ENCODE peak calls at places on chromosomes 6 and 20, in seven cellular contexts. X, E, J, H, Z, U and O are unnamed samples.

GRCh38 chr6:119129968-119130484 is 51.6 kb upstream of the FAM184A start:
- DNase-seq in X (peak), E (peak), J (no peak), H (no peak), Z (peak), U (peak), O (no peak)

GRCh38 chr6:36851149-36851614 is 11.9 kb upstream of the CPNE5 start:
- DNase-seq in X (peak), E (peak), J (no peak), H (no peak), Z (peak), U (peak), O (no peak)

GRCh38 chr6:157867155-157867559 is 44.1 kb downstream of the SNX9 start:
- DNase-seq in X (no peak), E (no peak), J (no peak), H (no peak), Z (no peak), U (peak), O (no peak)

GRCh38 chr6:89895273-89895874 is 1.1 kb downstream of the GJA10 start:
- DNase-seq in X (peak), E (no peak), J (no peak), H (no peak), Z (peak), U (no peak), O (peak)

GRCh38 chr6:110063864-110064263 is 85.8 kb downstream of the GPR6 start:
- DNase-seq in X (no peak), E (no peak), J (no peak), H (no peak), Z (no peak), U (no peak), O (no peak)

GRCh38 chr6:121522771-121523386 is 87.4 kb downstream of the GJA1 start:
- DNase-seq in X (no peak), E (no peak), J (no peak), H (no peak), Z (no peak), U (no peak), O (no peak)

GRCh38 chr20:49936153-49937022 is at the start of gene RNF114:
- DNase-seq in X (peak), E (peak), J (no peak), H (peak), Z (peak), U (peak), O (peak)

GRCh38 chr6:136625293-136625692 is 75.1 kb upstream of the MAP7 start:
- DNase-seq in X (no peak), E (no peak), J (no peak), H (no peak), Z (no peak), U (no peak), O (no peak)

GRCh38 chr20:2751868-2752630 is 48.4 kb downstream of the CPXM1 start:
- DNase-seq in X (no peak), E (no peak), J (no peak), H (no peak), Z (no peak), U (peak), O (no peak)

GRCh38 chr6:76703786-76704185 is 631.3 kb upstream of the IMPG1 start:
- DNase-seq in X (no peak), E (no peak), J (no peak), H (no peak), Z (no peak), U (no peak), O (no peak)

GRCh38 chr6:157644043-157644810 is 178.8 kb upstream of the SNX9 start:
- DNase-seq in X (no peak), E (no peak), J (no peak), H (no peak), Z (peak), U (no peak), O (no peak)

GRCh38 chr6:166615059-166615770 is 11.8 kb downstream of the RPS6KA2 start:
- DNase-seq in X (no peak), E (no peak), J (no peak), H (no peak), Z (no peak), U (no peak), O (no peak)

GRCh38 chr20:34066476-34067090 is 45.5 kb downstream of the EIF2S2 start:
- DNase-seq in X (no peak), E (no peak), J (no peak), H (no peak), Z (no peak), U (no peak), O (no peak)

GRCh38 chr20:49814057-49814675 is 1.5 kb downstream of the SLC9A8 start:
- DNase-seq in X (no peak), E (no peak), J (no peak), H (no peak), Z (no peak), U (no peak), O (no peak)

GRCh38 chr20:10492065-10492464 is 57.0 kb downstream of the SLX4IP start:
- DNase-seq in X (no peak), E (no peak), J (no peak), H (no peak), Z (no peak), U (peak), O (no peak)

GRCh38 chr6:107594736-107595135 is 104.8 kb downstream of the SOBP start:
- DNase-seq in X (no peak), E (no peak), J (no peak), H (no peak), Z (no peak), U (no peak), O (no peak)

GRCh38 chr6:144582939-144583613 is 297.9 kb downstream of the UTRN start:
- DNase-seq in X (no peak), E (no peak), J (peak), H (no peak), Z (peak), U (no peak), O (no peak)

GRCh38 chr20:58518896-58519593 is 3.8 kb upstream of the APCDD1L start:
- DNase-seq in X (no peak), E (no peak), J (no peak), H (no peak), Z (no peak), U (no peak), O (no peak)

GRCh38 chr6:112237066-112237465 is 17.3 kb downstream of the LAMA4 start:
- DNase-seq in X (no peak), E (no peak), J (no peak), H (no peak), Z (no peak), U (no peak), O (no peak)

GRCh38 chr6:33021917-33022316 is 12.5 kb upstream of the HLA-DOA start:
- DNase-seq in X (no peak), E (no peak), J (no peak), H (no peak), Z (no peak), U (no peak), O (no peak)

GRCh38 chr6:131258010-131258652 is 122.9 kb downstream of the AKAP7 start:
- DNase-seq in X (no peak), E (no peak), J (no peak), H (no peak), Z (no peak), U (no peak), O (no peak)

GRCh38 chr6:127446356-127446755 is 12.8 kb downstream of the KIAA0408 start:
- DNase-seq in X (no peak), E (no peak), J (no peak), H (no peak), Z (no peak), U (no peak), O (no peak)

GRCh38 chr6:170175644-170176620 is 114.9 kb downstream of the DLL1 start:
- DNase-seq in X (no peak), E (no peak), J (no peak), H (no peak), Z (peak), U (no peak), O (no peak)

GRCh38 chr6:71490876-71491275 is 202.3 kb downstream of the OGFRL1 start:
- DNase-seq in X (no peak), E (no peak), J (no peak), H (no peak), Z (no peak), U (no peak), O (no peak)

GRCh38 chr6:163355471-163355991 is 59.0 kb upstream of the QKI start:
- DNase-seq in X (peak), E (no peak), J (no peak), H (no peak), Z (peak), U (no peak), O (no peak)

GRCh38 chr6:41343641-41344187 is 8.3 kb downstream of the NCR2 start:
- DNase-seq in X (no peak), E (no peak), J (no peak), H (no peak), Z (no peak), U (no peak), O (no peak)

GRCh38 chr20:32130965-32131364 is 21.5 kb downstream of the TM9SF4 start:
- DNase-seq in X (no peak), E (no peak), J (no peak), H (no peak), Z (no peak), U (no peak), O (no peak)

GRCh38 chr6:92469429-92469828 is 949.9 kb downstream of the EPHA7 start:
- DNase-seq in X (no peak), E (no peak), J (no peak), H (no peak), Z (no peak), U (no peak), O (no peak)

GRCh38 chr6:129818251-129818650 is 42.9 kb downstream of the TMEM244 start:
- DNase-seq in X (no peak), E (no peak), J (no peak), H (no peak), Z (no peak), U (no peak), O (no peak)

GRCh38 chr6:21228411-21228810 is 365.1 kb upstream of the SOX4 start:
- DNase-seq in X (no peak), E (no peak), J (no peak), H (no peak), Z (no peak), U (no peak), O (no peak)

DNA sequence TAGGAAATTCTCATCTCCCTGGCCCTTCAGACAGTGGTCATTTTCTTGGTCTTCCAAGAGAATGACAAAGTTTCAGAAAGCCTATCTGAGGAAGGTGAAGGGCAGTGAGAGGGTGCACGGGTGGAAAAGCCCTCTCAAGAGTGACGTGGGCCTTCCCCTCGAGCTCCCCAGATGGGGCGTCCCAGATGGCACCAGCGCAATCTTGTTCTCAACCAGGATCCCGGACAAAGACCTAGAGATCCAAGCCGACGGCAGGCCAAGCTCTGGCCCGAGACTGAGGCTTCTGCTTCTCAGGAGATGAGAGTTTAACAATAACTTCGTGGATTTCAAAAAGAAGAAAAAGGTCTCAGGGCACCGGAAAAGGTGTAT is 797 bp upstream of the ZNF133 start:
- DNase-seq in X (no peak), E (no peak), J (no peak), H (no peak), Z (peak), U (no peak), O (no peak)
- TF ChIP-seq YY1 in X (peak), E (no peak), J (no peak), H (no peak), Z (no peak), U (no peak), O (no peak)

DNA sequence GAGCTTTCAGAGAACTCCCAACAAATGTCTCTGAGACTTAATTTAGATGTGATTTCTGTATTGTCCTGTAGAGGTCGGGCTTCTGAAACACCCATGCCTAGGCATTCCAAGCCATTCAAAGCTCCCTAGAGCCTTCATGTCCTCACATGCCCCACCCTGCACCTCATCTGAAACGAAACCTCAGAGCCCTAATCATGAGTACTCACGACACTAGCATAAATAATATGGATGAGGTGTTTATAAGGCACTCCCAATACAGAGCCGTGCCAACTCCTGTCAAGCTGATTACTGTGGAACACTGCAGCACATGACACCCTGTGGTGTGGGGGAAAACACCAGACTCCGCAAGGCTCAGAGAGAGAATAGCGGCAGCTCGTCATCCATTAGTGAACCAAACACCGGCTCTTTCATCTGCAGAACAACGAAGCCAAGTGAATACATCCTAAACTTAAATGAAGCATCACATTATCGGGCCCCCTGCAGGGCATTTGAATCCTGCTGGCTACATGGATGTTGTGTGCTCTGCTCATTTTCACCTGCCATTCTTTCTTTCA is 83.8 kb downstream of the FNDC1 start:
- DNase-seq in X (peak), E (peak), J (peak), H (peak), Z (peak), U (peak), O (peak)
- H3K4me3 ChIP-seq in X (no peak), E (no peak), J (no peak), H (no peak), Z (no peak), U (no peak), O (no peak)

GRCh38 chr6:142893088-142893487 is 51.9 kb downstream of the HIVEP2 start:
- DNase-seq in X (no peak), E (no peak), J (no peak), H (no peak), Z (peak), U (no peak), O (no peak)
- TF ChIP-seq YY1 in X (no peak), E (no peak), J (no peak), H (no peak), Z (no peak), U (no peak), O (no peak)

GRCh38 chr20:63890616-63891015 is 4.3 kb upstream of the DNAJC5 start:
- DNase-seq in X (no peak), E (no peak), J (no peak), H (no peak), Z (no peak), U (no peak), O (no peak)
- H3K4me3 ChIP-seq in X (no peak), E (no peak), J (no peak), H (no peak), Z (no peak), U (no peak), O (no peak)

GRCh38 chr20:1338096-1338495 is 9.2 kb upstream of the SDCBP2 start:
- DNase-seq in X (no peak), E (no peak), J (no peak), H (no peak), Z (no peak), U (no peak), O (no peak)

GRCh38 chr20:1338801-1339200 is 9.9 kb upstream of the SDCBP2 start:
- DNase-seq in X (no peak), E (no peak), J (no peak), H (no peak), Z (no peak), U (no peak), O (no peak)

GRCh38 chr20:1345030-1345755 is 16.3 kb upstream of the SDCBP2 start:
- DNase-seq in X (no peak), E (no peak), J (no peak), H (no peak), Z (no peak), U (no peak), O (no peak)

GRCh38 chr20:1345756-1346093 is 16.8 kb upstream of the SDCBP2 start:
- DNase-seq in X (no peak), E (no peak), J (no peak), H (no peak), Z (no peak), U (no peak), O (no peak)

GRCh38 chr20:1341561-1342265 is 12.8 kb upstream of the SDCBP2 start:
- DNase-seq in X (no peak), E (no peak), J (no peak), H (no peak), Z (no peak), U (no peak), O (no peak)
- TF ChIP-seq YY1 in X (no peak), E (no peak), J (no peak), H (no peak), Z (no peak), U (no peak), O (no peak)

DNA sequence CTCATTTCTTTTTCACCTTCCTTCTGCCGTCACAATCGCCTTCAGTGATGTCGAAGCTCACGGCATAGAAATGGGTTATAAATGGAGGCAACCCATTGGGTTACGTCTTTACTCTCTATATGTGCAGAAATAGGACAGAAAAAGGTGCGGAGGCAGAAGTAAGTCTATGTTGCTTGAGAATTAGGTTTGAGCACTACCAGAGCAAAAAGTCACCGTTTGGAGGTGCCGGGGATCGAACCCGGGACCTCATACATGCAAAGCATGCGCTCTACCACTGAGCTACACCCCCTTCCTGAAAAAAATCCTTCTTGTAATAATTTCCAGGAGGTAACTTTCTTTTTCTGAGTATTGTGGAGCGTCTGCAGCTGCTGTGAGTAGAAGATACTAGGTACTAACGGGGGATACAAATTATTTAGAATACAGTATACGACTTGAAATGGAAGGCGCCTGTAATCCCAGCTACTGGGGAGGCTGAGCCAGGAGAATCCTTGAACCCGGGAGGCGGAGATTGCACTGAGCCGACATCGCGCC is 134.2 kb downstream of the TRIM27 start:
- DNase-seq in X (peak), E (peak), J (no peak), H (no peak), Z (no peak), U (peak), O (no peak)
- H3K4me3 ChIP-seq in X (peak), E (peak), J (peak), H (peak), Z (peak), U (peak), O (peak)

DNA sequence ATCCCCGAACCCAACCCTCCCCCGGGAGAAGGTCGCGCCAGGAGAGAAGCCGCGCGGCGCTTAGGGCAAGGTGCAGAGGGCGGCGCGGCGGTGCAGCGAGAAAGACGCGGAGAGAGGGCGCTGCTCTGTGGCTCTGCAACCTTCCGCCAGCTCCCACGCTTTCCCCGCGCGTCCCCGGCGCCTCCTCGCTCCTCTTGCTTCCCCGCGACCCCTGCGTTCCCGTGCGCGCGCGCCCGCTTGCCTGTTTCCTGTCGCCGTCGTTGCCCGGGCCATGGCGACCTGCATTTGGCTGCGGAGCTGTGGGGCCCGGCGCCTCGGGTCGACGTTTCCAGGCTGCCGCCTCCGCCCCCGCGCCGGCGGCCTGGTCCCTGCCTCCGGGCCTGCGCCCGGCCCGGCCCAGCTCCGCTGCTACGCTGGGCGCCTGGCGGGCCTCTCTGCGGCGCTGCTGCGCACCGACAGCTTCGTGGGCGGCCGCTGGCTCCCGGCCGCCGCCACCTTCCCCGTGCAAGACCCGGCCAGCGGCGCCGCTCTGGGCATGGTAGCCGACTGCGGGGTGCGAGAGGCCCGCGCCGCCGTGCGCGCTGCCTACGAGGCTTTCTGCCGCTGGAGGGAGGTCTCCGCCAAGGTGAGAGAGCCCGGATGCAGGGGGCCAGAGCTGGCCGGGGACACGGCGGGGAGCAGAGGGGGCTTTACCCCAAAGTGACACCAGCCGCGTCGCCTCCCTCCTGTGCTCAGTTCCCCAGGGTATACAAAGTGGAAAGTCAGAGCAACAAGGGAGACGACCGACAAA is at the start of gene ALDH5A1:
- DNase-seq in X (peak), E (peak), J (no peak), H (peak), Z (peak), U (peak), O (peak)
- TF ChIP-seq YY1 in X (peak), E (no peak), J (peak), H (peak), Z (no peak), U (peak), O (no peak)

DNA sequence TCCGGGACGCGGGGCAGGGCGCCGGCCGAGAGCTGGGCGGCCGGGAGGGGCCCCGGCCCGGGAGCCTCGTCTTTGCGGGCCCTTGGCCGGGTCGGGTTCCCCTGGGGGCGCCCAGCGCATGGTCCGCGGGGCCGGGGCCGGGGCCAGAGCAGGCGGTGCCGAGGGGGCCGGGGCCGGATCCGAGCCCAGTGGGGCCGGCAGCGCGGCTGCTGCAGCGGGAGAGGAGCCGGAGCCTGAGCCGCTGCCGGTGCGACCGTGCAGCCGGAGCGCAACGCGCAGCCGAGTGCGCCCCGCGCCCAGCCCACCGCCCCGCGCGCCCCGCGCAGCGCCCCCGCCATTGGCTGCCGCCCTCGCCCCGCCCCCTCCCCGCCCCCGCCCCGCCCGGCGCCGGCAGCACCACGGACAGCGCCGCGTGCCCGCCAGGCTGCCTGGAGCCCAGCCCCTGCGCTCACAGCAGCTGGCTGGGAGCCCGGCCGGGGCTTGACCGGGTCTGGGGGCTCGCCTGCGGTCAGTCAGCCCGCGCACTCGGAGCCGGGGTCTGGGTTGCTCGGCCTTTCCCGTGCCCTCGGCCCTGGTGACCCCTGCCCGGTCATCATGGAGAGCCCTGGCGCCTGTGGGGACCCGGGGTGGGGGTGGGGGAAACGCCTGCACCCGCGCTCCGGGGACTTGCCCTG is at the start of gene HRH3:
- DNase-seq in X (peak), E (no peak), J (no peak), H (no peak), Z (peak), U (peak), O (no peak)
- H3K4me3 ChIP-seq in X (peak), E (no peak), J (no peak), H (peak), Z (peak), U (no peak), O (peak)

GRCh38 chr20:5766085-5766764 is 16.0 kb downstream of the SHLD1 start:
- DNase-seq in X (no peak), E (no peak), J (no peak), H (no peak), Z (no peak), U (no peak), O (no peak)
- TF ChIP-seq YY1 in X (no peak), E (no peak), J (no peak), H (no peak), Z (no peak), U (no peak), O (no peak)